ENCODE peak calls at places on chromosomes 4 and X, in ten cellular contexts. V, O, I, U, L, G, D, J, Q and A are unnamed samples.
A peak's percentile ranks its signal among the peaks of the same experiment; 100 is the strongest.

GRCh38 chr4:167105857-167106256 is 128.4 kb downstream of the SPOCK3 start:
- DNase-seq in V (no peak), O (no peak), I (no peak), U (no peak), L (no peak), G (no peak), D (no peak), J (no peak), Q (no peak), A (no peak)

GRCh38 chr4:102620697-102621497 is 119.7 kb downstream of the NFKB1 start:
- DNase-seq in V (no peak), O (no peak), I (peak; percentile 48), U (peak; percentile 78), L (peak; percentile 13), G (peak; percentile 58), D (peak; percentile 64), J (no peak), Q (no peak), A (no peak)

GRCh38 chrX:19616959-19617358 is 101.7 kb upstream of the MAP3K15 start:
- DNase-seq in V (no peak), O (no peak), I (no peak), U (no peak), L (no peak), G (no peak), D (no peak), J (no peak), Q (no peak), A (no peak)

GRCh38 chrX:119693996-119694451 is 1.1 kb upstream of the SEPTIN6 start:
- DNase-seq in V (no peak), O (no peak), I (no peak), U (no peak), L (no peak), G (no peak), D (no peak), J (no peak), Q (no peak), A (no peak)

GRCh38 chr4:24599275-24599674 is 14.9 kb upstream of the DHX15 start:
- DNase-seq in V (no peak), O (no peak), I (no peak), U (no peak), L (no peak), G (no peak), D (no peak), J (no peak), Q (no peak), A (no peak)

GRCh38 chrX:132375941-132376340 is 112.9 kb downstream of the MBNL3 start:
- DNase-seq in V (no peak), O (no peak), I (no peak), U (no peak), L (no peak), G (no peak), D (no peak), J (no peak), Q (no peak), A (no peak)

GRCh38 chr4:102627831-102628523 is 126.8 kb downstream of the NFKB1 start:
- DNase-seq in V (no peak), O (no peak), I (no peak), U (no peak), L (no peak), G (no peak), D (no peak), J (no peak), Q (no peak), A (peak; percentile 65)

GRCh38 chrX:63930140-63930539 is 145.1 kb upstream of the ARHGEF9 start:
- DNase-seq in V (no peak), O (no peak), I (no peak), U (no peak), L (peak; percentile 0), G (no peak), D (no peak), J (no peak), Q (no peak), A (no peak)

GRCh38 chr4:13559414-13559813 is 15.1 kb upstream of the NKX3-2 start:
- DNase-seq in V (no peak), O (no peak), I (peak; percentile 69), U (peak; percentile 62), L (no peak), G (no peak), D (no peak), J (no peak), Q (no peak), A (peak; percentile 49)

GRCh38 chrX:14729058-14729457 is 143.8 kb downstream of the FANCB start:
- DNase-seq in V (no peak), O (no peak), I (no peak), U (no peak), L (no peak), G (no peak), D (no peak), J (no peak), Q (no peak), A (no peak)

GRCh38 chrX:56813318-56813837 is 84.3 kb downstream of the NBDY start:
- DNase-seq in V (peak; percentile 45), O (peak; percentile 44), I (no peak), U (peak; percentile 36), L (no peak), G (no peak), D (peak; percentile 64), J (peak; percentile 28), Q (peak; percentile 50), A (peak; percentile 51)

GRCh38 chr4:15656038-15656470 is 897 bp upstream of the FBXL5 start:
- DNase-seq in V (peak; percentile 28), O (no peak), I (no peak), U (no peak), L (peak; percentile 20), G (no peak), D (no peak), J (no peak), Q (no peak), A (no peak)

GRCh38 chr4:85147481-85148076 is 181.1 kb upstream of the WDFY3 start:
- DNase-seq in V (peak; percentile 47), O (no peak), I (peak; percentile 26), U (peak; percentile 48), L (peak; percentile 43), G (peak; percentile 46), D (peak; percentile 67), J (no peak), Q (peak; percentile 7), A (peak; percentile 11)

GRCh38 chr4:113953888-113954287 is 25.6 kb downstream of the ARSJ start:
- DNase-seq in V (no peak), O (no peak), I (no peak), U (no peak), L (no peak), G (no peak), D (no peak), J (no peak), Q (no peak), A (no peak)

GRCh38 chr4:3302164-3302785 is 9.5 kb downstream of the RGS12 start:
- DNase-seq in V (peak; percentile 54), O (no peak), I (no peak), U (no peak), L (no peak), G (peak; percentile 48), D (peak; percentile 38), J (peak; percentile 79), Q (peak; percentile 95), A (no peak)

GRCh38 chr4:138233313-138233712 is 8.8 kb downstream of the SLC7A11 start:
- DNase-seq in V (no peak), O (no peak), I (no peak), U (no peak), L (no peak), G (no peak), D (no peak), J (no peak), Q (no peak), A (no peak)

GRCh38 chr4:168955674-168956073 is 54.4 kb downstream of the CBR4 start:
- DNase-seq in V (no peak), O (no peak), I (no peak), U (no peak), L (no peak), G (no peak), D (no peak), J (no peak), Q (no peak), A (no peak)

GRCh38 chr4:143374771-143375170 is 38.1 kb downstream of the GAB1 start:
- DNase-seq in V (no peak), O (no peak), I (no peak), U (no peak), L (no peak), G (no peak), D (no peak), J (no peak), Q (no peak), A (no peak)

GRCh38 chrX:108126661-108127060 is 35.1 kb downstream of the ATG4A start:
- DNase-seq in V (no peak), O (no peak), I (no peak), U (no peak), L (no peak), G (no peak), D (no peak), J (no peak), Q (no peak), A (no peak)

GRCh38 chr4:145984563-145984962 is 45.9 kb upstream of the ZNF827 start:
- DNase-seq in V (no peak), O (no peak), I (no peak), U (no peak), L (no peak), G (no peak), D (no peak), J (no peak), Q (no peak), A (no peak)

GRCh38 chr4:2907706-2908293 is 55.4 kb downstream of the NOP14 start:
- DNase-seq in V (no peak), O (no peak), I (no peak), U (no peak), L (peak; percentile 0), G (peak; percentile 67), D (no peak), J (no peak), Q (no peak), A (no peak)